ENCODE peak calls at places on chromosomes 2 and 18, in nine cellular contexts. V, C, F, I, B, J, T, U and A are unnamed samples.

GRCh38 chr2:234453216-234453615 is 43.7 kb downstream of the ARL4C start:
- DNase-seq in V (no peak), C (no peak), F (no peak), I (no peak), B (no peak), J (no peak), T (no peak), U (no peak), A (no peak)

GRCh38 chr2:179349670-179350303 is 85.2 kb upstream of the SESTD1 start:
- DNase-seq in V (no peak), C (no peak), F (no peak), I (no peak), B (no peak), J (no peak), T (no peak), U (no peak), A (no peak)

GRCh38 chr2:137925599-137925998 is 38.7 kb upstream of the HNMT start:
- DNase-seq in V (no peak), C (no peak), F (no peak), I (no peak), B (no peak), J (no peak), T (no peak), U (no peak), A (no peak)

GRCh38 chr18:56721491-56721890 is 70.3 kb downstream of the WDR7 start:
- DNase-seq in V (no peak), C (no peak), F (no peak), I (peak; percentile 52), B (no peak), J (no peak), T (no peak), U (no peak), A (no peak)

GRCh38 chr18:51151568-51152511 is 45.6 kb downstream of the MEX3C start:
- DNase-seq in V (no peak), C (no peak), F (no peak), I (no peak), B (no peak), J (no peak), T (no peak), U (no peak), A (peak; percentile 44)

GRCh38 chr2:112665113-112665780 is 19.5 kb downstream of the SLC20A1 start:
- DNase-seq in V (no peak), C (peak; percentile 56), F (no peak), I (no peak), B (no peak), J (no peak), T (no peak), U (no peak), A (no peak)

GRCh38 chr2:149926149-149926548 is 338.6 kb upstream of the MMADHC start:
- DNase-seq in V (no peak), C (peak; percentile 40), F (no peak), I (no peak), B (no peak), J (no peak), T (no peak), U (no peak), A (no peak)

GRCh38 chr18:55433688-55434087 is 154.3 kb downstream of the TCF4 start:
- DNase-seq in V (no peak), C (no peak), F (no peak), I (no peak), B (no peak), J (no peak), T (no peak), U (no peak), A (no peak)

GRCh38 chr2:205975082-205975949 is 110.7 kb downstream of the INO80D start:
- DNase-seq in V (no peak), C (peak; percentile 26), F (peak; percentile 82), I (no peak), B (no peak), J (no peak), T (no peak), U (no peak), A (no peak)

GRCh38 chr18:12470382-12471090 is 62.8 kb downstream of the PRELID3A start:
- DNase-seq in V (no peak), C (no peak), F (no peak), I (no peak), B (peak; percentile 18), J (no peak), T (no peak), U (no peak), A (no peak)